ENCODE peak calls at places on chromosomes 7 and 10, in six cellular contexts. N, G, X, J, R and U are unnamed samples.

GRCh38 chr10:131129544-131129943 is 182.0 kb downstream of the TCERG1L start:
- DNase-seq in N (no peak), G (no peak), X (no peak), J (no peak), R (no peak), U (no peak)

GRCh38 chr10:1379601-1380000 is 323.4 kb downstream of the WDR37 start:
- DNase-seq in N (no peak), G (no peak), X (no peak), J (peak; percentile 34), R (no peak), U (peak; percentile 69)

GRCh38 chr10:72694476-72695369 is 2.8 kb downstream of the MCU start:
- DNase-seq in N (no peak), G (no peak), X (no peak), J (no peak), R (no peak), U (no peak)

GRCh38 chr10:13969792-13970140 is 361.0 kb downstream of the FRMD4A start:
- DNase-seq in N (no peak), G (no peak), X (peak; percentile 35), J (no peak), R (no peak), U (no peak)

GRCh38 chr10:84401838-84402611 is 73.6 kb downstream of the CCSER2 start:
- DNase-seq in N (no peak), G (no peak), X (no peak), J (no peak), R (no peak), U (no peak)

GRCh38 chr10:35626971-35627507 is 15.1 kb downstream of the FZD8 start:
- DNase-seq in N (no peak), G (no peak), X (no peak), J (no peak), R (no peak), U (no peak)

GRCh38 chr7:8536431-8536830 is 103.0 kb downstream of the NXPH1 start:
- DNase-seq in N (no peak), G (no peak), X (no peak), J (no peak), R (no peak), U (no peak)

GRCh38 chr7:42972703-42973500 is 40.7 kb downstream of the MRPL32 start:
- DNase-seq in N (no peak), G (peak; percentile 23), X (no peak), J (peak; percentile 81), R (no peak), U (no peak)

GRCh38 chr10:93999401-93999851 is 5.7 kb downstream of the PLCE1 start:
- DNase-seq in N (no peak), G (peak; percentile 69), X (no peak), J (peak; percentile 82), R (no peak), U (no peak)

GRCh38 chr7:75888464-75889222 is 9.8 kb downstream of the RHBDD2 start:
- DNase-seq in N (no peak), G (no peak), X (no peak), J (no peak), R (peak; percentile 74), U (no peak)

GRCh38 chr7:35802649-35803048 is 1.8 kb downstream of the SEPTIN7 start:
- DNase-seq in N (no peak), G (no peak), X (no peak), J (no peak), R (no peak), U (no peak)

GRCh38 chr7:130566168-130566897 is 74.4 kb downstream of the MEST start:
- DNase-seq in N (no peak), G (no peak), X (no peak), J (no peak), R (no peak), U (no peak)

GRCh38 chr7:151434549-151434948 is 5.4 kb downstream of the CRYGN start:
- DNase-seq in N (no peak), G (no peak), X (no peak), J (no peak), R (no peak), U (no peak)

GRCh38 chr7:5495581-5496375 is 72.1 kb upstream of the TNRC18 start:
- DNase-seq in N (no peak), G (peak; percentile 71), X (no peak), J (peak; percentile 95), R (no peak), U (no peak)

GRCh38 chr10:116112232-116113231 is 160.5 kb downstream of the GFRA1 start:
- DNase-seq in N (no peak), G (no peak), X (no peak), J (no peak), R (no peak), U (peak; percentile 88)

GRCh38 chr7:66952343-66953043 is 31.5 kb downstream of the TMEM248 start:
- DNase-seq in N (no peak), G (peak; percentile 37), X (no peak), J (no peak), R (no peak), U (no peak)

GRCh38 chr7:95430864-95431263 is 4.0 kb downstream of the PON2 start:
- DNase-seq in N (no peak), G (peak; percentile 68), X (no peak), J (no peak), R (no peak), U (no peak)

GRCh38 chr7:121924273-121925184 is 51.6 kb downstream of the PTPRZ1 start:
- DNase-seq in N (no peak), G (no peak), X (no peak), J (no peak), R (no peak), U (no peak)

GRCh38 chr10:72889391-72889831 is 4.1 kb upstream of the OIT3 start:
- DNase-seq in N (no peak), G (no peak), X (no peak), J (no peak), R (no peak), U (no peak)

GRCh38 chr7:55536619-55537457 is 35.5 kb downstream of the VOPP1 start:
- DNase-seq in N (no peak), G (no peak), X (no peak), J (no peak), R (no peak), U (no peak)